ENCODE peak calls at places on chromosomes 13 and 19, in four cellular contexts. W is IMR-90, Z is A549, O is K562. Y is an unnamed sample.

GRCh38 chr19:4539697-4540581 is at the start of gene LRG1:
- DNase-seq in W (no peak), Z (no peak), O (peak; percentile 91), Y (peak; percentile 30)

GRCh38 chr13:32001392-32001768 is 30.2 kb upstream of the FRY start:
- DNase-seq in W (peak; percentile 41), Z (peak; percentile 40), O (peak; percentile 20), Y (no peak)

GRCh38 chr13:110248449-110249143 is 58.4 kb downstream of the COL4A1 start:
- DNase-seq in W (no peak), Z (no peak), O (no peak), Y (no peak)

GRCh38 chr19:50818859-50819472 is 4.6 kb downstream of the KLK1 start:
- DNase-seq in W (no peak), Z (no peak), O (no peak), Y (no peak)

GRCh38 chr19:4933528-4933927 is 24.2 kb downstream of the UHRF1 start:
- DNase-seq in W (no peak), Z (no peak), O (no peak), Y (no peak)

GRCh38 chr13:94342436-94343242 is 136.8 kb downstream of the DCT start:
- DNase-seq in W (no peak), Z (no peak), O (no peak), Y (no peak)

GRCh38 chr19:23991170-23991569 is 76.5 kb downstream of the ZNF726 start:
- DNase-seq in W (no peak), Z (no peak), O (peak; percentile 4), Y (no peak)

GRCh38 chr13:41007359-41008118 is 11.6 kb downstream of the ELF1 start:
- DNase-seq in W (peak; percentile 30), Z (no peak), O (peak; percentile 52), Y (no peak)

GRCh38 chr19:10514211-10515145 is 2.8 kb downstream of the S1PR5 start:
- DNase-seq in W (no peak), Z (no peak), O (no peak), Y (no peak)

GRCh38 chr13:50449465-50449864 is 394.0 kb downstream of the DLEU7 start:
- DNase-seq in W (no peak), Z (no peak), O (no peak), Y (no peak)

GRCh38 chr13:77859450-77859849 is 59.2 kb downstream of the EDNRB start:
- DNase-seq in W (peak; percentile 82), Z (no peak), O (no peak), Y (no peak)

GRCh38 chr13:106680796-106681482 is 113.0 kb upstream of the ARGLU1 start:
- DNase-seq in W (no peak), Z (no peak), O (no peak), Y (no peak)

GRCh38 chr13:99034333-99035085 is 56.6 kb upstream of the DOCK9 start:
- DNase-seq in W (no peak), Z (no peak), O (no peak), Y (no peak)

GRCh38 chr13:105573134-105573533 is 962.3 kb downstream of the EFNB2 start:
- DNase-seq in W (no peak), Z (no peak), O (no peak), Y (no peak)

GRCh38 chr19:54532528-54532927 is 29.9 kb downstream of the LAIR2 start:
- DNase-seq in W (no peak), Z (no peak), O (no peak), Y (peak; percentile 77)
- TF ChIP-seq ELK1 in W (no peak), Z (no peak), O (no peak), Y (no peak)

GRCh38 chr19:574658-575526 is 2.5 kb downstream of the BSG start:
- DNase-seq in W (peak; percentile 59), Z (no peak), O (peak; percentile 96), Y (peak; percentile 28)
- TF ChIP-seq ELK1 in W (no peak), Z (no peak), O (no peak), Y (no peak)

DNA sequence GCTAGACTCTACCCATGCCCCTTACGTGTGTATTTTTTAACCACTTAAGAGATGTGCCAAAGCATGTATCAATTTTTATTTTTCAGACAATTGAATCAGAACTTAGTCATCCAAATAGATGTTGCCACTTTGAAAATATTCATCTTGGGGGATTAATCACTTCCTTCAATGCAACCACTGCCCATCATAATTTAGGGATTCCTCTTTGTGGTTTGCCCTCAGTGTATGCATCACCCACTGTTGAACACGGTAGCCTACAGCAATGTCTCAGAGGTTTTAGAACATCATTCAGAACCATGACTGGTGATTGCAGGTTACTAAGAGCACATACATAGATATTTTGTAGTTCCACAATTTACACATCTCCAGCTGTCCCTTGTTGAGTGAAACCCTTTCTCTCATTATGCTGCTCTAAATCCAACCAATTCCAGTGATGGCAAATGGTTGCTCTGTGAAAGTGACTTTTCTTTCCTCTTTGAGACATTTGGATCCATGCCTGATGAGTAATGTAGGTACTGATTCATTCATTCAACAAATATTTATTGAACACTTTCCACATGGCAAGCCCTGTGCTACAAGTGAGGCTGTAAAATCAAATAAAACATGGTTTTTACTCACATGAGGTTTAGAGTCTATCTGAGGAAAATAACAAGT is 60.6 kb upstream of the SERP2 start:
- DNase-seq in W (peak; percentile 95), Z (peak; percentile 14), O (no peak), Y (no peak)
- TF ChIP-seq ELK1 in W (no peak), Z (no peak), O (no peak), Y (no peak)

DNA sequence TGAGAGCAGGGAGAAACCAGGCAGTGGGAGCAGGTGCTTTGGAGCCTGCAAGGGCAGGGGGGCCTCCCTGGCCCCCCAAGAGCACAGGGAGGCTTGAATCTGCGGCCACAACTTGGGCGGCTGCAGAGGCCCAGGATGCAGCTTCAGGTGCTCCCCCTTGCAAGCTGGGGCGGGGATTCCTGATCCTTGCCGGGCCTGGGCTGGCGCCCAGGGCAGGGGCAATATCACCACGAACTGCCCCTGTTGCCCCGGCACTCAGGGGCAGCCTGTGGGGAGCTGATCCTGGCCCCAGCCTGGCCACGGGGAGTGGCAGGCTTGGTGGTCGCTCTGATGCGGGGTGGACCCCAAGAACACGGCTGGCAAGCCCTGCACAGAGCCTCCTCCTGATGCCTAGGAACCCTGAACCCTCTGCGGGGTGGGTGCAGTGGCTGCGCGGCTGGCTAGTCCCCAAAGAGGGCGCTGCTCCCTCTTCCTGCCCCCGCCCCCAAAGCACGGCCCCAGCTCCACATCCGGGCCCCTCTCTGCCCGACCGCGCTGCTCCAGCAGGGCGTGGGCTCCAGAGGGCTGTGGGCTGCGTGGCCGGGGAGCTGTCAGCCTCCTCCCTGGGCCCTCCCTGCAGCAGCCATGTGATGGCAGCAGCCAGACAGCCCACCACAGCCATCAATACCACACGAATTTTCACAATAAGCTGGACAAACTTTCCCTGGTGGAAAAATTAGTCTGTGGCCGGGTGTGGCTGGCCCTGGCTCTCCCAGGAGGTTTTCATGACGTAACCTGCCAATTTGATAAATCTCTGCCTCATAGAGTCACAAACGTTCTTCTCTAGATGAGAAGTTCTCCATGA is 21.0 kb downstream of the TNFSF9 start:
- DNase-seq in W (no peak), Z (peak; percentile 64), O (peak; percentile 74), Y (no peak)
- TF ChIP-seq ELK1 in W (no peak), Z (no peak), O (no peak), Y (no peak)

GRCh38 chr19:17306285-17306714 is 628 bp downstream of the MRPL34 start:
- DNase-seq in W (no peak), Z (no peak), O (no peak), Y (no peak)
- TF ChIP-seq ELK1 in W (no peak), Z (no peak), O (no peak), Y (no peak)

GRCh38 chr19:18479964-18480723 is 41.7 kb downstream of the ELL start:
- DNase-seq in W (peak; percentile 64), Z (no peak), O (peak; percentile 45), Y (no peak)
- TF ChIP-seq ELK1 in W (no peak), Z (no peak), O (no peak), Y (no peak)

DNA sequence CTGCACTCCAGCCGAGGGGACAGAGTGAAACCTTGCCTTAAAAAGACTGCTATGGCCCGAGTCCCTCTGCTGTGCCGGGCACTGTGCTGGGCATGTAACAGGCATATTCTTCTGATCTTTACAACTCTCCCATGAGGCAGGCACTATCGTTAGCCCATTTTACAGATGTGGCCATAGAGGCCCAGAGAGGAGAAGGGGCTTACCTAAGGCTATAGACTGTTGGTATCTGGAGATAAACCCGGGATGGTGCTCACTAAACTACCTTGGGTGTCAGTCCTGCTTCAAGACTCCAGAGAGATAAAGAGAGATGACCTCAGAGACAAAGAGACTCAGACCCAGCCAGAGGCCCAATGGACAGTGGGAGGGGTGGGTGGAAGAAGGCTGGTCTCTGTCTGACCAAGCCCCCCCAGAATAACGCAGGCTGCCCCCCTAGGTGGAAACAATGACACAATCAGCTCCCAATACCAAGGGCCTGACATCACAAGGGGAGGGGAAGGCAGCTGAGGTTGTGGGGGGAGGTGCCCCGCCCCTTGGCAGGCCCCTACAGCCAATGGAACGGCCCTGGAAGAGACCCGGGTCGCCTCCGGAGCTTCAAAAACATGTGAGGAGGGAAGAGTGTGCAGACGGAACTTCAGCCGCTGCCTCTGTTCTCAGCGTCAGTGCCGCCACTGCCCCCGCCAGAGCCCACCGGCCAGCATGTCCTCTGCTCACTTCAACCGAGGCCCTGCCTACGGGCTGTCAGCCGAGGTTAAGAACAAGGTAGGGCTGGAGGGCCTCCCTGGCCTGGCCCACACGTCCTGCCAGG is at the start of gene CNN1:
- DNase-seq in W (peak; percentile 90), Z (no peak), O (peak; percentile 81), Y (no peak)
- TF ChIP-seq ELK1 in W (no peak), Z (no peak), O (no peak), Y (no peak)

GRCh38 chr19:35291259-35291658 is 702 bp upstream of the MAG start:
- DNase-seq in W (no peak), Z (no peak), O (no peak), Y (no peak)
- TF ChIP-seq ELK1 in W (no peak), Z (no peak), O (no peak), Y (no peak)

DNA sequence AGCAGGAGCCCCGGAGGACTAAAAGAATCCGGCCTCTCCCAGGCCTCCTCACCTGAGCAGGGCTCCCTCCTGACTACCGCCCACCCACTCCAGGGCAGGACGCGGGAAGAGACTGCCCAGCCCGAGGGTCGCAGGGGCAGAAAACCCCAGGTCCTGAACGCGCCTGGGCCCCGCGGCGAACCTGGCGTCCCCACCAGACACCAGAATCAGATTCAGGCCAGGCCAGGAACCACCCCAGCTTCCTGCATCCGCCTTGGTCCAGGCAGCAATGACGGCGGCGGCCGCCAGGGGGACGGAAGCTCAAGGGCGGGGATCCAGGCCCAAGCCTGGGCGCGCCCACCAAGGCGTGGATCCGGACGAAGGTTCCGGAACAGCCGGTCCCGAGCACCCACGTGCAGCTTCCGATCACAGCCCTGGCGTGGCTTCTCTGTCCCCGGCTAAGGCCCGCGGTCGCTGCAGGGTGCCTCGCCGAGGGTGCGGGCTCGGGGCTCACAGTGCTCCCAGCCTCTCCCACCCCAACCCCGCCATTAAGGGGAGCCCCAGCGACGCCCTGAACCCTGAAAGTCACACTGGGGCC is 3.6 kb downstream of the LGALS7 start:
- DNase-seq in W (peak; percentile 38), Z (peak; percentile 77), O (peak; percentile 71), Y (no peak)
- TF ChIP-seq ELK1 in W (no peak), Z (no peak), O (no peak), Y (no peak)

Y was measured in GM12878.